ENCODE peak calls at places on chromosomes 4 and X, in six cellular contexts. V is HCT116, H is H1, N is SK-N-SH, L is GM12878, Y is K562. Z is an unnamed sample.

GRCh38 chr4:7772708-7773385 is 166.8 kb downstream of the AFAP1 start:
- DNase-seq in V (no peak), H (no peak), N (no peak), L (no peak), Y (no peak), Z (no peak)

GRCh38 chr4:119238068-119238722 is 25.7 kb downstream of the USP53 start:
- DNase-seq in V (no peak), H (no peak), N (no peak), L (peak), Y (no peak), Z (no peak)

GRCh38 chr4:141643557-141643956 is 7.2 kb downstream of the IL15 start:
- DNase-seq in V (peak), H (no peak), N (no peak), L (no peak), Y (no peak), Z (no peak)

GRCh38 chrX:20056704-20057103 is 60.0 kb downstream of the MAP7D2 start:
- DNase-seq in V (no peak), H (no peak), N (no peak), L (no peak), Y (no peak), Z (no peak)

GRCh38 chr4:10281996-10282395 is 165.4 kb upstream of the WDR1 start:
- DNase-seq in V (no peak), H (no peak), N (no peak), L (no peak), Y (no peak), Z (no peak)

GRCh38 chr4:5524900-5525299 is 183.5 kb downstream of the EVC2 start:
- DNase-seq in V (no peak), H (no peak), N (peak), L (no peak), Y (no peak), Z (peak)

GRCh38 chrX:17519349-17519748 is 144.3 kb downstream of the NHS start:
- DNase-seq in V (no peak), H (no peak), N (no peak), L (no peak), Y (no peak), Z (no peak)

GRCh38 chr4:119038465-119038864 is 97.2 kb upstream of the MYOZ2 start:
- DNase-seq in V (no peak), H (no peak), N (no peak), L (no peak), Y (no peak), Z (no peak)

GRCh38 chrX:25012793-25013592 is 2.8 kb downstream of the ARX start:
- DNase-seq in V (no peak), H (no peak), N (peak), L (no peak), Y (no peak), Z (peak)

GRCh38 chr4:23034726-23035125 is 342.0 kb downstream of the GBA3 start:
- DNase-seq in V (no peak), H (no peak), N (no peak), L (no peak), Y (no peak), Z (no peak)

GRCh38 chr4:173499568-173500535 is 30.2 kb downstream of the HAND2 start:
- DNase-seq in V (no peak), H (peak), N (no peak), L (no peak), Y (no peak), Z (no peak)

GRCh38 chr4:8260656-8261111 is 8.9 kb upstream of the HTRA3 start:
- DNase-seq in V (no peak), H (no peak), N (peak), L (no peak), Y (no peak), Z (peak)

GRCh38 chr4:117227925-117228324 is 142.5 kb upstream of the TRAM1L1 start:
- DNase-seq in V (no peak), H (no peak), N (no peak), L (no peak), Y (no peak), Z (no peak)

GRCh38 chrX:120625366-120625765 is 4.5 kb downstream of the C1GALT1C1 start:
- DNase-seq in V (no peak), H (no peak), N (no peak), L (no peak), Y (no peak), Z (no peak)

GRCh38 chr4:52866734-52867133 is 4.6 kb downstream of the RASL11B start:
- DNase-seq in V (no peak), H (no peak), N (no peak), L (no peak), Y (no peak), Z (no peak)

GRCh38 chr4:5808081-5808741 is 84.7 kb downstream of the CRMP1 start:
- DNase-seq in V (no peak), H (no peak), N (peak), L (no peak), Y (no peak), Z (no peak)

GRCh38 chr4:141636077-141636770 is at the start of gene IL15:
- DNase-seq in V (peak), H (peak), N (peak), L (no peak), Y (peak), Z (peak)

GRCh38 chr4:76748649-76749048 is 149.3 kb downstream of the SOWAHB start:
- DNase-seq in V (no peak), H (no peak), N (peak), L (no peak), Y (peak), Z (peak)

GRCh38 chrX:70166601-70167590 is 10.4 kb upstream of the DGAT2L6 start:
- DNase-seq in V (peak), H (no peak), N (no peak), L (no peak), Y (peak), Z (no peak)

GRCh38 chr4:5051692-5052423 is 578 bp downstream of the STK32B start:
- DNase-seq in V (no peak), H (peak), N (no peak), L (no peak), Y (no peak), Z (no peak)

GRCh38 chr4:140091305-140091704 is 62.7 kb downstream of the MAML3 start:
- DNase-seq in V (no peak), H (no peak), N (no peak), L (no peak), Y (no peak), Z (no peak)

GRCh38 chr4:86564795-86565194 is 29.3 kb upstream of the PTPN13 start:
- DNase-seq in V (no peak), H (no peak), N (no peak), L (no peak), Y (no peak), Z (no peak)

GRCh38 chr4:48944252-48944651 is 37.7 kb upstream of the OCIAD2 start:
- DNase-seq in V (peak), H (no peak), N (no peak), L (no peak), Y (no peak), Z (no peak)

GRCh38 chrX:24870143-24870542 is 145.6 kb downstream of the ARX start:
- DNase-seq in V (no peak), H (no peak), N (no peak), L (no peak), Y (no peak), Z (peak)

GRCh38 chr4:44916406-44916805 is 190.1 kb upstream of the GNPDA2 start:
- DNase-seq in V (no peak), H (no peak), N (no peak), L (no peak), Y (no peak), Z (peak)

GRCh38 chr4:137755033-137755471 is 222.8 kb upstream of the PCDH18 start:
- DNase-seq in V (peak), H (no peak), N (no peak), L (no peak), Y (no peak), Z (no peak)

GRCh38 chr4:7956306-7957112 is 16.8 kb upstream of the AFAP1 start:
- DNase-seq in V (no peak), H (no peak), N (peak), L (no peak), Y (no peak), Z (no peak)

GRCh38 chrX:78313526-78313925 is 13.9 kb downstream of the CYSLTR1 start:
- DNase-seq in V (no peak), H (no peak), N (no peak), L (no peak), Y (no peak), Z (no peak)

GRCh38 chr4:2823671-2824328 is 19.8 kb upstream of the ADD1 start:
- DNase-seq in V (no peak), H (no peak), N (no peak), L (no peak), Y (no peak), Z (no peak)

GRCh38 chr4:105147226-105148151 is 813 bp downstream of the TET2 start:
- DNase-seq in V (no peak), H (no peak), N (peak), L (no peak), Y (peak), Z (no peak)

GRCh38 chrX:40573763-40574162 is 7.0 kb upstream of the ATP6AP2 start:
- DNase-seq in V (no peak), H (peak), N (no peak), L (no peak), Y (no peak), Z (peak)

GRCh38 chrX:151081016-151081415 is 95.4 kb upstream of the GPR50 start:
- DNase-seq in V (no peak), H (no peak), N (no peak), L (no peak), Y (no peak), Z (no peak)

GRCh38 chrX:3262906-3263305 is 83.5 kb downstream of the MXRA5 start:
- DNase-seq in V (peak), H (no peak), N (no peak), L (no peak), Y (no peak), Z (no peak)
- TF ChIP-seq JUND in V (peak), H (no peak), N (peak), L (no peak), Y (no peak), Z (no peak)

DNA sequence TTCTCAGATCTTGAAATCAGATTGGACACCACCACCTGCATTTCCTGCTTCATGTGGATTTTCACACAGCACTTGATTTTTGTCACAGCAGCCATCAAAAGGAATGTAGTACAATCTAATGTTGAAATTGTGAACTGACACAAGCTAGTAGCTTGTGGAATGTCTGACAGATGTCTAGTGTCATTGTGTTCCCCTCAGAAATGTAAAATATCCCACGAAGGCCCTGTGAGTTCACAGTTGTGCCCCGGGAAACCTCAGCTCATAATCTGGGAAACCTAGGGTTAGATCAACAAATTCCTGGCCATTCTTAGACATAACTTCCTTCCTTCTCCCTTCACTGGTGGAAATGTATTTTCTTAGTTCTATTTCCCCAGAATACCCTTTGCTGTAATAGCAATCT is 205.7 kb downstream of the AR start:
- DNase-seq in V (no peak), H (no peak), N (no peak), L (no peak), Y (no peak), Z (peak)
- TF ChIP-seq JUND in V (no peak), H (no peak), N (no peak), L (no peak), Y (no peak), Z (no peak)

GRCh38 chr4:82753725-82754410 is 44.7 kb downstream of the SCD5 start:
- DNase-seq in V (no peak), H (no peak), N (no peak), L (no peak), Y (no peak), Z (no peak)
- TF ChIP-seq JUND in V (no peak), H (no peak), N (no peak), L (no peak), Y (no peak), Z (no peak)

GRCh38 chrX:131826572-131826971 is 196.5 kb upstream of the STK26 start:
- DNase-seq in V (no peak), H (no peak), N (no peak), L (no peak), Y (no peak), Z (no peak)

GRCh38 chrX:131827935-131828334 is 195.2 kb upstream of the STK26 start:
- DNase-seq in V (no peak), H (no peak), N (peak), L (peak), Y (peak), Z (peak)

GRCh38 chrX:131816551-131817136 is 206.5 kb upstream of the STK26 start:
- DNase-seq in V (no peak), H (no peak), N (peak), L (peak), Y (no peak), Z (peak)

GRCh38 chrX:131818297-131818936 is 204.7 kb upstream of the STK26 start:
- DNase-seq in V (no peak), H (no peak), N (no peak), L (no peak), Y (no peak), Z (no peak)

GRCh38 chrX:131821945-131822622 is 201.0 kb upstream of the STK26 start:
- DNase-seq in V (no peak), H (no peak), N (peak), L (peak), Y (no peak), Z (no peak)
- TF ChIP-seq JUND in V (no peak), H (no peak), N (no peak), L (no peak), Y (no peak), Z (no peak)

GRCh38 chr4:177339794-177340374 is 30.2 kb downstream of the NEIL3 start:
- DNase-seq in V (peak), H (no peak), N (peak), L (peak), Y (peak), Z (peak)
- TF ChIP-seq JUND in V (no peak), H (no peak), N (no peak), L (no peak), Y (no peak), Z (no peak)

DNA sequence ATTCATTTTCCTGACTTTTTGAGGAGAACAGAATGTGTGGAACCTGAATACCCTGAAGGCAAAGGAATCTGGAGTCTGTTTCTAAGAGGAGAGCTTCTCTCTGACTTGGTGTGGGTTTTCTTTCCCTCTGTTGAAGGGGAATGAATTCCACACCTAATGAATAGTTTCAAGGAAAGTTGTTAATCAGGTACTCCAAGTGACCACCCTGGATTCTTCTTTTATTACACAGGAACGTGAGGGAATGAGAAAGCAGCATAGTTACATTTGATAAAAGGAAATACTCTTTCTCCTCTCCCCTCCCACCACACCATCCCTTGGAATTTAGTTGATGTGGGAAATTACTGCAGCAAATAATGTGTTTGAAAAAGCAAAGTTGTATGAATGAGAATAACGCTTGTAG is 29.7 kb downstream of the SLIT2 start:
- DNase-seq in V (no peak), H (no peak), N (no peak), L (no peak), Y (no peak), Z (no peak)
- TF ChIP-seq JUND in V (no peak), H (no peak), N (no peak), L (no peak), Y (no peak), Z (no peak)

GRCh38 chr4:71126719-71127118 is 133.3 kb downstream of the DCK start:
- DNase-seq in V (peak), H (no peak), N (no peak), L (no peak), Y (no peak), Z (no peak)
- TF ChIP-seq JUND in V (peak), H (no peak), N (peak), L (no peak), Y (no peak), Z (no peak)

GRCh38 chrX:154750301-154751120 is at the start of gene GAB3:
- DNase-seq in V (no peak), H (peak), N (peak), L (no peak), Y (no peak), Z (peak)
- TF ChIP-seq JUND in V (no peak), H (no peak), N (no peak), L (no peak), Y (no peak), Z (no peak)

GRCh38 chr4:168766537-168767316 is 243.3 kb downstream of the CBR4 start:
- DNase-seq in V (no peak), H (no peak), N (no peak), L (no peak), Y (no peak), Z (no peak)
- TF ChIP-seq JUND in V (peak), H (no peak), N (peak), L (no peak), Y (no peak), Z (no peak)

DNA sequence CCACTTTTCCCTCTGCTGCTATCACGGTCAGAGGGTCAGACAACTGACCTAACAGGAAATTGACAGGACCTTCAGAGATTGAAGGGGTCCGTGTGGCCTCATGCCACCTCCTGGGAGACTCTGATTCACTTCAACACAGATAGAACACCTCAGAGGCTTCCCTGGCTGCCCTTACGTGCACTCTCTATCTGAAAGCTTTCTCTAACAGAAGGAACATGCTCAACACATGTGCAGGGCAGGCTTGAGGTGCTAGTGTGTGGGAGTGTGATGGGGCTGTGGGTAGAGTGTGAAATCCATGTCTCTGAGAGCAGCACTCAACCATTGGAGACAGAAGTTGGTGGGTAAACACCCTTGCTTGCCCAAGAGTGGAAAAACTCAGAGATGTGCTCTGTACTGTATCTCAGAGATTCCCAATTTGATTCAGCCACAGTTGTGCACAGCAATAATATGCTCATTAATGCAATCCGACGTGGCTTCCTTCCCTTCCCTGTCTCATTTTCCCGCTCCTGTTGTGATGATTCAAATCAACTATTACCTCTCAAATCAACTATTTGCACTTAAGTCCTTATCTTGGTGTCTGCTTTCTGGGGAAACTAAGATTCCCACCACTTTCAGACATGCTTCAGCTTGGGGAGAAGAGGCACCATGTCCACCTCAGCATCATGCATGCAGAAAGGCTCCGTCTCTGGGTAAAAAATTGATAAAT is 62.0 kb upstream of the MAGEB2 start:
- DNase-seq in V (no peak), H (no peak), N (no peak), L (no peak), Y (no peak), Z (no peak)
- TF ChIP-seq JUND in V (no peak), H (no peak), N (no peak), L (no peak), Y (no peak), Z (no peak)

Z was measured in T47D.